ENCODE peak calls at places on chromosomes 6 and 20, in eight cellular contexts. X is GM10248, E is cardiac muscle cell, R is AG10803, H is BE2C, V is endothelial cell, M is WTC11, G is chondrocyte. B is an unnamed sample.
A peak's percentile ranks its signal among the peaks of the same experiment; 100 is the strongest.

GRCh38 chr6:64486952-64487351 is 851.4 kb downstream of the PHF3 start:
- DNase-seq in E (no peak), R (no peak), X (no peak), V (no peak), H (no peak), G (no peak), M (no peak), B (no peak)

GRCh38 chr6:12261502-12261901 is 28.7 kb upstream of the EDN1 start:
- DNase-seq in G (no peak), E (no peak), H (no peak), X (no peak), R (no peak), V (no peak), M (no peak), B (no peak)

GRCh38 chr6:160261991-160262718 is 3.5 kb upstream of the SLC22A2 start:
- DNase-seq in G (no peak), V (no peak), H (peak; percentile 36), M (no peak), X (no peak), E (no peak), R (no peak), B (no peak)

GRCh38 chr6:21151178-21151956 is 442.2 kb upstream of the SOX4 start:
- DNase-seq in H (no peak), M (no peak), R (no peak), X (no peak), G (no peak), V (no peak), E (no peak), B (no peak)

GRCh38 chr6:138622967-138623366 is 123.7 kb upstream of the NHSL1 start:
- DNase-seq in R (no peak), X (no peak), M (no peak), V (no peak), E (no peak), G (no peak), H (no peak), B (no peak)

GRCh38 chr6:150687508-150687907 is 87.8 kb downstream of the PLEKHG1 start:
- DNase-seq in E (no peak), H (no peak), X (no peak), G (no peak), M (no peak), R (no peak), V (no peak), B (no peak)

GRCh38 chr6:42526616-42527015 is 37.2 kb upstream of the UBR2 start:
- DNase-seq in G (no peak), X (no peak), M (no peak), E (no peak), R (no peak), V (no peak), H (no peak), B (no peak)

GRCh38 chr6:10385512-10386132 is 29.3 kb downstream of the TFAP2A start:
- DNase-seq in M (peak; percentile 57), X (no peak), G (no peak), R (no peak), V (no peak), E (no peak), H (no peak), B (no peak)

GRCh38 chr6:149861603-149862423 is 2.3 kb downstream of the LRP11 start:
- DNase-seq in G (no peak), X (no peak), M (no peak), H (no peak), R (no peak), V (no peak), E (no peak), B (peak; percentile 15)

GRCh38 chr20:33377366-33377765 is 24.0 kb downstream of the CDK5RAP1 start:
- DNase-seq in G (no peak), R (no peak), M (no peak), X (no peak), E (no peak), V (no peak), H (no peak), B (no peak)

GRCh38 chr6:21754891-21755290 is 161.3 kb downstream of the SOX4 start:
- DNase-seq in M (no peak), R (no peak), E (no peak), G (no peak), V (no peak), X (no peak), H (no peak), B (no peak)

GRCh38 chr6:137167702-137168377 is 5.6 kb downstream of the IL22RA2 start:
- DNase-seq in V (no peak), G (no peak), R (no peak), H (no peak), M (no peak), E (no peak), X (no peak), B (no peak)

GRCh38 chr6:90413867-90414266 is 117.2 kb upstream of the BACH2 start:
- DNase-seq in V (peak; percentile 33), E (peak; percentile 77), X (peak; percentile 53), M (peak; percentile 63), R (no peak), H (peak; percentile 24), G (no peak), B (peak; percentile 57)

GRCh38 chr6:85372188-85372914 is 77.5 kb upstream of the NT5E start:
- DNase-seq in E (no peak), M (no peak), R (no peak), V (no peak), H (no peak), X (peak; percentile 29), G (no peak), B (peak; percentile 15)

GRCh38 chr20:40251284-40251932 is 437.6 kb downstream of the MAFB start:
- DNase-seq in V (peak; percentile 46), H (peak; percentile 59), E (peak; percentile 19), G (no peak), M (peak; percentile 71), R (peak; percentile 39), X (peak; percentile 40), B (peak; percentile 17)

GRCh38 chr6:43861212-43861918 is 91.4 kb downstream of the VEGFA start:
- DNase-seq in X (no peak), M (no peak), G (no peak), R (no peak), E (no peak), V (no peak), H (no peak), B (no peak)

GRCh38 chr20:57998276-57998675 is 230.2 kb downstream of the ANKRD60 start:
- DNase-seq in E (no peak), G (no peak), R (no peak), H (no peak), X (no peak), M (no peak), V (no peak), B (no peak)
- TF ChIP-seq CTCF in E (no peak), G (peak; percentile 21), R (no peak), H (peak; percentile 11), X (no peak), M (no peak), V (no peak), B (no peak)

DNA sequence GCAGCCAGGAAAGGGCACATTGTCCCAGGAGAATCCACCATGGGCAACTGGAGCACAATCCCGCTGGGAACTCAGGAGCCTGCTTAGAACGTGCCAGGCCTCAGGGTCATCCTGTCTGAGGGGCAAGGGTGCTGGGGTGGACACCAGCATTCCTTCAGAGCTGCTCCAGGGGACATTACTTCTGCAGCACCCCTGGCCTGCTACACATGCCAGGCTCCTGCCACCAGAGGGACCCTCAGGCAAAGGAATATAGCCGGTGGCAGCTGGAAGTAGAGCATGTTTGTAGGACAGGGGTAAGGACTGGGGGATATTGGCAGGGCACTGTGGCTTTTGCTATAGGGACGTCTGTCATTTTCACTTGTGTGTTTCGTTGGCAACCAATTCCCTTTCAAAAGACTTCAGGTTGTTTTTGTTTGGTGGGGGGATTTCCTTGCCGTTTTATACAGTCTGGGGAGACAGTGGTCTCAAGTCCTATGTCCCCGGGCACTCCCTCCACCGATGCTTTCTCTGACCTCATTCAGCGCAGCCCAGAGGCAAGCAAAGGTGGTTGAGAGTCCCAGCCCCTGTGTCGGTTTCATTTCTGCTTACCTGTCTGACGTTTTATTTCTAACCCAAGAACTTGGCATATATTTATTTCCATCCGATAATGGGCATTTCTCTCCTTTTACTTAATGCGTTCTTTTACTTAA is 130.8 kb downstream of the JPH2 start:
- DNase-seq in R (no peak), E (peak; percentile 71), H (peak; percentile 74), M (peak; percentile 70), G (peak; percentile 68), V (peak; percentile 65), X (no peak), B (no peak)
- TF ChIP-seq CTCF in R (no peak), E (peak; percentile 38), H (peak; percentile 85), M (peak; percentile 34), G (peak; percentile 79), V (peak; percentile 49), X (peak; percentile 32), B (peak; percentile 20)

GRCh38 chr6:2952557-2953095 is 18.7 kb downstream of the SERPINB6 start:
- DNase-seq in G (no peak), E (peak; percentile 67), H (peak; percentile 85), V (peak; percentile 90), X (peak; percentile 50), M (peak; percentile 91), R (peak; percentile 95), B (peak; percentile 42)

GRCh38 chr6:2950713-2951112 is 20.7 kb downstream of the SERPINB6 start:
- DNase-seq in X (no peak), G (no peak), V (no peak), E (no peak), H (no peak), M (no peak), R (no peak), B (no peak)

GRCh38 chr6:2953098-2953497 is 18.3 kb downstream of the SERPINB6 start:
- DNase-seq in M (no peak), X (no peak), H (no peak), R (no peak), E (no peak), G (no peak), V (no peak), B (no peak)

GRCh38 chr6:2949536-2950083 is 21.8 kb downstream of the SERPINB6 start:
- DNase-seq in V (no peak), H (no peak), E (no peak), R (no peak), G (no peak), M (no peak), X (no peak), B (no peak)

GRCh38 chr6:2951723-2952122 is 19.6 kb downstream of the SERPINB6 start:
- DNase-seq in R (no peak), X (no peak), E (no peak), V (no peak), M (no peak), H (no peak), G (no peak), B (no peak)
- TF ChIP-seq CTCF in R (no peak), X (no peak), E (no peak), V (no peak), M (no peak), H (no peak), G (no peak), B (no peak)

GRCh38 chr20:17679786-17680127 is 2.3 kb downstream of the RRBP1 start:
- DNase-seq in G (no peak), R (no peak), M (no peak), H (no peak), E (peak; percentile 28), V (no peak), X (no peak), B (no peak)

GRCh38 chr20:17681741-17682102 is 320 bp downstream of the RRBP1 start:
- DNase-seq in M (no peak), H (peak; percentile 25), G (no peak), X (no peak), R (no peak), E (no peak), V (no peak), B (no peak)

GRCh38 chr20:17680128-17680835 is 1.8 kb downstream of the RRBP1 start:
- DNase-seq in M (no peak), G (no peak), V (peak; percentile 25), X (no peak), H (no peak), E (peak; percentile 26), R (peak; percentile 76), B (no peak)

GRCh38 chr20:17682103-17682888 is at the start of gene RRBP1:
- DNase-seq in R (peak; percentile 98), X (peak; percentile 99), E (peak; percentile 98), M (peak; percentile 99), G (peak; percentile 100), H (peak; percentile 99), V (peak; percentile 96), B (peak; percentile 99)

GRCh38 chr20:17680836-17681740 is 954 bp downstream of the RRBP1 start:
- DNase-seq in H (peak; percentile 89), R (peak; percentile 71), M (peak; percentile 82), G (no peak), X (peak; percentile 91), E (peak; percentile 89), V (peak; percentile 93), B (peak; percentile 96)
- TF ChIP-seq CTCF in H (peak; percentile 47), R (peak; percentile 45), M (peak; percentile 69), G (peak; percentile 76), X (peak; percentile 85), E (peak; percentile 44), V (peak; percentile 57), B (peak; percentile 71)